ENCODE peak calls at places on chromosomes 4 and X, in nine cellular contexts. One of them, this sample, is unnamed.

GRCh38 chrX:11437642-11438379 is 144.6 kb downstream of the AMELX start:
- DNase-seq in psoas muscle: peak; percentile 58
- DNase-seq in nephron progenitor cell: no peak
- DNase-seq in osteocyte: no peak
- DNase-seq in HFF-Myc: peak; percentile 50
- DNase-seq in esophagus squamous epithelium: no peak
- DNase-seq in AG04449: no peak
- DNase-seq in MCF 10A: no peak
- DNase-seq in GM20000: no peak
- DNase-seq in this sample: no peak

GRCh38 chr4:87838207-87838606 is 5.4 kb downstream of the MEPE start:
- DNase-seq in psoas muscle: no peak
- DNase-seq in nephron progenitor cell: peak; percentile 6
- DNase-seq in osteocyte: no peak
- DNase-seq in HFF-Myc: no peak
- DNase-seq in esophagus squamous epithelium: no peak
- DNase-seq in AG04449: no peak
- DNase-seq in MCF 10A: no peak
- DNase-seq in GM20000: no peak
- DNase-seq in this sample: no peak

GRCh38 chr4:53010320-53010719 is 148.2 kb downstream of the RASL11B start:
- DNase-seq in psoas muscle: peak; percentile 63
- DNase-seq in nephron progenitor cell: no peak
- DNase-seq in osteocyte: no peak
- DNase-seq in HFF-Myc: no peak
- DNase-seq in esophagus squamous epithelium: no peak
- DNase-seq in AG04449: no peak
- DNase-seq in MCF 10A: no peak
- DNase-seq in GM20000: no peak
- DNase-seq in this sample: no peak

GRCh38 chr4:186902361-186902760 is 178.7 kb upstream of the FAT1 start:
- DNase-seq in psoas muscle: no peak
- DNase-seq in nephron progenitor cell: no peak
- DNase-seq in osteocyte: no peak
- DNase-seq in HFF-Myc: no peak
- DNase-seq in esophagus squamous epithelium: no peak
- DNase-seq in AG04449: no peak
- DNase-seq in MCF 10A: no peak
- DNase-seq in GM20000: no peak
- DNase-seq in this sample: no peak

GRCh38 chr4:94116842-94117241 is 90.8 kb upstream of the SMARCAD1 start:
- DNase-seq in psoas muscle: no peak
- DNase-seq in nephron progenitor cell: no peak
- DNase-seq in osteocyte: no peak
- DNase-seq in HFF-Myc: no peak
- DNase-seq in esophagus squamous epithelium: no peak
- DNase-seq in AG04449: no peak
- DNase-seq in MCF 10A: no peak
- DNase-seq in GM20000: no peak
- DNase-seq in this sample: no peak

GRCh38 chr4:77917601-77918000 is 55.0 kb downstream of the MRPL1 start:
- DNase-seq in psoas muscle: no peak
- DNase-seq in nephron progenitor cell: no peak
- DNase-seq in osteocyte: no peak
- DNase-seq in HFF-Myc: no peak
- DNase-seq in esophagus squamous epithelium: no peak
- DNase-seq in AG04449: no peak
- DNase-seq in MCF 10A: no peak
- DNase-seq in GM20000: no peak
- DNase-seq in this sample: no peak

GRCh38 chr4:152462715-152463114 is 73.2 kb downstream of the FBXW7 start:
- DNase-seq in psoas muscle: no peak
- DNase-seq in nephron progenitor cell: no peak
- DNase-seq in osteocyte: no peak
- DNase-seq in HFF-Myc: no peak
- DNase-seq in esophagus squamous epithelium: no peak
- DNase-seq in AG04449: no peak
- DNase-seq in MCF 10A: no peak
- DNase-seq in GM20000: no peak
- DNase-seq in this sample: no peak

GRCh38 chr4:64781737-64782326 is 372.6 kb upstream of the TECRL start:
- DNase-seq in psoas muscle: no peak
- DNase-seq in nephron progenitor cell: no peak
- DNase-seq in osteocyte: no peak
- DNase-seq in HFF-Myc: no peak
- DNase-seq in esophagus squamous epithelium: no peak
- DNase-seq in AG04449: no peak
- DNase-seq in MCF 10A: peak; percentile 57
- DNase-seq in GM20000: no peak
- DNase-seq in this sample: no peak

GRCh38 chrX:38923451-38923969 is 122.3 kb downstream of the MID1IP1 start:
- DNase-seq in psoas muscle: no peak
- DNase-seq in nephron progenitor cell: no peak
- DNase-seq in osteocyte: no peak
- DNase-seq in HFF-Myc: no peak
- DNase-seq in esophagus squamous epithelium: no peak
- DNase-seq in AG04449: no peak
- DNase-seq in MCF 10A: no peak
- DNase-seq in GM20000: peak; percentile 7
- DNase-seq in this sample: no peak

GRCh38 chr4:173243321-173243720 is 74.7 kb downstream of the GALNT7 start:
- DNase-seq in psoas muscle: no peak
- DNase-seq in nephron progenitor cell: no peak
- DNase-seq in osteocyte: no peak
- DNase-seq in HFF-Myc: no peak
- DNase-seq in esophagus squamous epithelium: no peak
- DNase-seq in AG04449: no peak
- DNase-seq in MCF 10A: peak; percentile 71
- DNase-seq in GM20000: no peak
- DNase-seq in this sample: no peak

GRCh38 chr4:138561906-138562305 is 319.8 kb upstream of the SLC7A11 start:
- DNase-seq in psoas muscle: peak; percentile 58
- DNase-seq in nephron progenitor cell: no peak
- DNase-seq in osteocyte: no peak
- DNase-seq in HFF-Myc: no peak
- DNase-seq in esophagus squamous epithelium: no peak
- DNase-seq in AG04449: no peak
- DNase-seq in MCF 10A: peak; percentile 20
- DNase-seq in GM20000: no peak
- DNase-seq in this sample: no peak

GRCh38 chr4:2913168-2913567 is 50.0 kb downstream of the NOP14 start:
- DNase-seq in psoas muscle: no peak
- DNase-seq in nephron progenitor cell: no peak
- DNase-seq in osteocyte: no peak
- DNase-seq in HFF-Myc: no peak
- DNase-seq in esophagus squamous epithelium: no peak
- DNase-seq in AG04449: no peak
- DNase-seq in MCF 10A: no peak
- DNase-seq in GM20000: no peak
- DNase-seq in this sample: no peak

GRCh38 chr4:140645614-140646412 is 77.1 kb upstream of the UCP1 start:
- DNase-seq in psoas muscle: no peak
- DNase-seq in nephron progenitor cell: no peak
- DNase-seq in osteocyte: no peak
- DNase-seq in HFF-Myc: no peak
- DNase-seq in esophagus squamous epithelium: no peak
- DNase-seq in AG04449: no peak
- DNase-seq in MCF 10A: no peak
- DNase-seq in GM20000: no peak
- DNase-seq in this sample: no peak

GRCh38 chrX:116272328-116272727 is 101.8 kb downstream of the AGTR2 start:
- DNase-seq in psoas muscle: no peak
- DNase-seq in nephron progenitor cell: no peak
- DNase-seq in osteocyte: no peak
- DNase-seq in HFF-Myc: peak; percentile 31
- DNase-seq in esophagus squamous epithelium: no peak
- DNase-seq in AG04449: peak; percentile 7
- DNase-seq in MCF 10A: peak; percentile 95
- DNase-seq in GM20000: no peak
- DNase-seq in this sample: no peak

GRCh38 chr4:106368678-106369077 is at the start of gene GIMD1:
- DNase-seq in psoas muscle: no peak
- DNase-seq in nephron progenitor cell: no peak
- DNase-seq in osteocyte: no peak
- DNase-seq in HFF-Myc: no peak
- DNase-seq in esophagus squamous epithelium: no peak
- DNase-seq in AG04449: no peak
- DNase-seq in MCF 10A: no peak
- DNase-seq in GM20000: no peak
- DNase-seq in this sample: no peak

GRCh38 chr4:78569291-78569821 is 17.8 kb downstream of the ANXA3 start:
- DNase-seq in psoas muscle: no peak
- DNase-seq in nephron progenitor cell: no peak
- DNase-seq in osteocyte: no peak
- DNase-seq in HFF-Myc: no peak
- DNase-seq in esophagus squamous epithelium: no peak
- DNase-seq in AG04449: peak; percentile 53
- DNase-seq in MCF 10A: peak; percentile 54
- DNase-seq in GM20000: no peak
- DNase-seq in this sample: no peak

GRCh38 chr4:21411086-21411485 is 537.5 kb downstream of the KCNIP4 start:
- DNase-seq in psoas muscle: no peak
- DNase-seq in nephron progenitor cell: no peak
- DNase-seq in osteocyte: no peak
- DNase-seq in HFF-Myc: no peak
- DNase-seq in esophagus squamous epithelium: no peak
- DNase-seq in AG04449: no peak
- DNase-seq in MCF 10A: no peak
- DNase-seq in GM20000: no peak
- DNase-seq in this sample: no peak

GRCh38 chr4:23614284-23614892 is 275.5 kb downstream of the PPARGC1A start:
- DNase-seq in psoas muscle: no peak
- DNase-seq in nephron progenitor cell: no peak
- DNase-seq in osteocyte: no peak
- DNase-seq in HFF-Myc: no peak
- DNase-seq in esophagus squamous epithelium: no peak
- DNase-seq in AG04449: no peak
- DNase-seq in MCF 10A: peak; percentile 45
- DNase-seq in GM20000: peak; percentile 12
- DNase-seq in this sample: no peak

GRCh38 chrX:150308532-150309157 is 54.5 kb upstream of the MAMLD1 start:
- DNase-seq in psoas muscle: no peak
- DNase-seq in nephron progenitor cell: no peak
- DNase-seq in osteocyte: peak; percentile 70
- DNase-seq in HFF-Myc: no peak
- DNase-seq in esophagus squamous epithelium: no peak
- DNase-seq in AG04449: no peak
- DNase-seq in MCF 10A: no peak
- DNase-seq in GM20000: no peak
- DNase-seq in this sample: no peak

GRCh38 chr4:69823481-69824186 is 36.3 kb downstream of the SULT1E1 start:
- DNase-seq in psoas muscle: no peak
- DNase-seq in nephron progenitor cell: no peak
- DNase-seq in osteocyte: no peak
- DNase-seq in HFF-Myc: no peak
- DNase-seq in esophagus squamous epithelium: no peak
- DNase-seq in AG04449: no peak
- DNase-seq in MCF 10A: peak; percentile 65
- DNase-seq in GM20000: no peak
- DNase-seq in this sample: peak; percentile 44

GRCh38 chr4:168095776-168096443 is 3.6 kb downstream of the ANXA10 start:
- DNase-seq in psoas muscle: no peak
- DNase-seq in nephron progenitor cell: no peak
- DNase-seq in osteocyte: no peak
- DNase-seq in HFF-Myc: no peak
- DNase-seq in esophagus squamous epithelium: no peak
- DNase-seq in AG04449: no peak
- DNase-seq in MCF 10A: no peak
- DNase-seq in GM20000: no peak
- DNase-seq in this sample: no peak

GRCh38 chrX:66601522-66601921 is 37.4 kb downstream of the EDA2R start:
- DNase-seq in psoas muscle: no peak
- DNase-seq in nephron progenitor cell: no peak
- DNase-seq in osteocyte: no peak
- DNase-seq in HFF-Myc: no peak
- DNase-seq in esophagus squamous epithelium: no peak
- DNase-seq in AG04449: no peak
- DNase-seq in MCF 10A: no peak
- DNase-seq in GM20000: no peak
- DNase-seq in this sample: no peak

GRCh38 chr4:79865253-79865652 is 207.8 kb downstream of the ANTXR2 start:
- DNase-seq in psoas muscle: no peak
- DNase-seq in nephron progenitor cell: no peak
- DNase-seq in osteocyte: no peak
- DNase-seq in HFF-Myc: no peak
- DNase-seq in esophagus squamous epithelium: no peak
- DNase-seq in AG04449: peak; percentile 28
- DNase-seq in MCF 10A: peak; percentile 24
- DNase-seq in GM20000: no peak
- DNase-seq in this sample: no peak
- TF ChIP-seq CTCF in psoas muscle: no peak
- TF ChIP-seq CTCF in nephron progenitor cell: no peak
- TF ChIP-seq CTCF in osteocyte: no peak
- TF ChIP-seq CTCF in HFF-Myc: no peak
- TF ChIP-seq CTCF in esophagus squamous epithelium: no peak
- TF ChIP-seq CTCF in AG04449: no peak
- TF ChIP-seq CTCF in MCF 10A: no peak
- TF ChIP-seq CTCF in GM20000: no peak
- TF ChIP-seq CTCF in this sample: no peak

GRCh38 chrX:41275661-41276609 is 58.0 kb upstream of the DDX3X start:
- DNase-seq in psoas muscle: peak; percentile 85
- DNase-seq in nephron progenitor cell: peak; percentile 66
- DNase-seq in osteocyte: peak; percentile 87
- DNase-seq in HFF-Myc: peak; percentile 20
- DNase-seq in esophagus squamous epithelium: no peak
- DNase-seq in AG04449: no peak
- DNase-seq in MCF 10A: peak; percentile 57
- DNase-seq in GM20000: peak; percentile 72
- DNase-seq in this sample: no peak
- TF ChIP-seq CTCF in psoas muscle: peak; percentile 57
- TF ChIP-seq CTCF in nephron progenitor cell: peak; percentile 44
- TF ChIP-seq CTCF in osteocyte: peak; percentile 63
- TF ChIP-seq CTCF in HFF-Myc: peak; percentile 37
- TF ChIP-seq CTCF in esophagus squamous epithelium: peak; percentile 36
- TF ChIP-seq CTCF in AG04449: peak; percentile 64
- TF ChIP-seq CTCF in MCF 10A: peak; percentile 55
- TF ChIP-seq CTCF in GM20000: peak; percentile 29
- TF ChIP-seq CTCF in this sample: peak; percentile 14

DNA sequence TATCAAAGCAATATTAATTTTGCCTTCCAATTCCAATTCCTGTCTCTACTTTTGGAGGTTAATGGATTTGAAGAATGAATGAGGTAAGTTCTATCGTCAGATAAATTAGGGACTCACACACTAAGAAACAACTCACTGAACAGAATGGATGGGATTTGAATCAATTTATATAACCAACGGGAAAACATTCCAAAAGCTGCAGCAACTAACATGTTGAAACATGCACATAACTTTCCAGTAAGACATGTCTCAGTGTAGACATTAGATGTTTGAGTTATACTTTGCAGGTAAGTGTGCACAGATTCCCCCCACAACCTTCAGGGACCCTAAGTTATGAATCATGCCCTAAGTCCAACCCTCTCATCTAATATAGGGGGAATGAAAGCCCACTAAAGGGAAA is 34.3 kb downstream of the TFDP3 start:
- DNase-seq in psoas muscle: no peak
- DNase-seq in nephron progenitor cell: no peak
- DNase-seq in osteocyte: no peak
- DNase-seq in HFF-Myc: no peak
- DNase-seq in esophagus squamous epithelium: no peak
- DNase-seq in AG04449: no peak
- DNase-seq in MCF 10A: peak; percentile 16
- DNase-seq in GM20000: no peak
- DNase-seq in this sample: no peak
- TF ChIP-seq CTCF in psoas muscle: no peak
- TF ChIP-seq CTCF in nephron progenitor cell: no peak
- TF ChIP-seq CTCF in osteocyte: no peak
- TF ChIP-seq CTCF in HFF-Myc: no peak
- TF ChIP-seq CTCF in esophagus squamous epithelium: no peak
- TF ChIP-seq CTCF in AG04449: no peak
- TF ChIP-seq CTCF in MCF 10A: no peak
- TF ChIP-seq CTCF in GM20000: no peak
- TF ChIP-seq CTCF in this sample: no peak

GRCh38 chr4:154927126-154927525 is 146.1 kb downstream of the RBM46 start:
- DNase-seq in psoas muscle: no peak
- DNase-seq in nephron progenitor cell: no peak
- DNase-seq in osteocyte: no peak
- DNase-seq in HFF-Myc: no peak
- DNase-seq in esophagus squamous epithelium: no peak
- DNase-seq in AG04449: no peak
- DNase-seq in MCF 10A: no peak
- DNase-seq in GM20000: no peak
- DNase-seq in this sample: no peak
- TF ChIP-seq CTCF in psoas muscle: no peak
- TF ChIP-seq CTCF in nephron progenitor cell: no peak
- TF ChIP-seq CTCF in osteocyte: no peak
- TF ChIP-seq CTCF in HFF-Myc: no peak
- TF ChIP-seq CTCF in esophagus squamous epithelium: no peak
- TF ChIP-seq CTCF in AG04449: no peak
- TF ChIP-seq CTCF in MCF 10A: no peak
- TF ChIP-seq CTCF in GM20000: no peak
- TF ChIP-seq CTCF in this sample: no peak

This sample was measured in CD4-positive, alpha-beta T cell.